ENCODE peak calls at places on chromosome 22, in five cellular contexts. J, Q, V, U and N are unnamed samples.

GRCh38 chr22:35542972-35543516 is 2.4 kb downstream of the RASD2 start:
- DNase-seq in V (no peak), Q (no peak), U (no peak), J (no peak), N (no peak)

GRCh38 chr22:35631597-35631996 is 14.5 kb upstream of the MB start:
- DNase-seq in V (no peak), U (peak), Q (no peak), J (no peak), N (no peak)

GRCh38 chr22:41603873-41604332 is 14.3 kb upstream of the PMM1 start:
- DNase-seq in U (no peak), Q (no peak), V (no peak), J (no peak), N (peak)

GRCh38 chr22:28883917-28884753 is 763 bp downstream of the ZNRF3 start:
- DNase-seq in Q (peak), V (no peak), J (no peak), U (peak), N (peak)

GRCh38 chr22:17968126-17968525 is 56.2 kb downstream of the MICAL3 start:
- DNase-seq in J (no peak), V (no peak), Q (no peak), U (no peak), N (no peak)

GRCh38 chr22:34105461-34106062 is 185.3 kb upstream of the LARGE1 start:
- DNase-seq in Q (peak), U (peak), J (no peak), V (no peak), N (peak)

GRCh38 chr22:33807465-33807864 is 112.8 kb downstream of the LARGE1 start:
- DNase-seq in U (no peak), Q (no peak), J (no peak), V (no peak), N (no peak)

GRCh38 chr22:29141078-29141688 is 64.5 kb upstream of the EMID1 start:
- DNase-seq in V (no peak), U (no peak), Q (no peak), J (no peak), N (no peak)

GRCh38 chr22:36303874-36304273 is 50.9 kb downstream of the APOL1 start:
- DNase-seq in U (no peak), V (no peak), J (no peak), Q (no peak), N (no peak)

GRCh38 chr22:41936894-41937169 is 10.1 kb downstream of the CENPM start:
- DNase-seq in J (no peak), U (no peak), V (no peak), Q (no peak), N (no peak)

GRCh38 chr22:46367707-46368191 is 32.2 kb downstream of the TRMU start:
- DNase-seq in Q (peak), V (no peak), U (peak), J (peak), N (peak)

GRCh38 chr22:49967333-49968241 is 7.0 kb downstream of the PIM3 start:
- DNase-seq in V (peak), Q (peak), U (peak), J (no peak), N (peak)

GRCh38 chr22:49575703-49576081 is 252.0 kb downstream of the BRD1 start:
- DNase-seq in J (no peak), Q (no peak), V (no peak), U (no peak), N (peak)

GRCh38 chr22:38656256-38657148 is at the start of the genes CBY1 and FAM227A:
- DNase-seq in V (peak), J (peak), Q (peak), U (peak), N (peak)

GRCh38 chr22:38148252-38148651 is 33.4 kb downstream of the PLA2G6 start:
- DNase-seq in J (no peak), V (no peak), Q (no peak), U (no peak), N (no peak)

GRCh38 chr22:48712558-48712957 is 1115.1 kb downstream of the BRD1 start:
- DNase-seq in J (no peak), U (no peak), Q (no peak), V (no peak), N (no peak)

GRCh38 chr22:23204541-23205157 is 24.3 kb downstream of the BCR start:
- DNase-seq in J (no peak), Q (peak), V (no peak), U (no peak), N (peak)

GRCh38 chr22:36725366-36726006 is 21.9 kb upstream of the CACNG2 start:
- DNase-seq in U (no peak), Q (no peak), J (no peak), V (no peak), N (no peak)

GRCh38 chr22:39176067-39176621 is 23.7 kb upstream of the CBX7 start:
- DNase-seq in J (no peak), V (no peak), Q (peak), U (no peak), N (peak)

GRCh38 chr22:18950141-18950540 is 14.0 kb upstream of the PRODH start:
- DNase-seq in V (no peak), Q (peak), J (no peak), U (no peak), N (peak)

GRCh38 chr22:41713004-41713403 is 13.7 kb downstream of the MEI1 start:
- DNase-seq in V (no peak), U (no peak), J (no peak), Q (no peak), N (no peak)

GRCh38 chr22:30310881-30311771 is 15.6 kb downstream of the TBC1D10A start:
- DNase-seq in Q (peak), J (no peak), V (peak), U (no peak), N (peak)

GRCh38 chr22:42803454-42803853 is 53.6 kb downstream of the ARFGAP3 start:
- DNase-seq in J (no peak), V (no peak), U (no peak), Q (peak), N (peak)

GRCh38 chr22:46537946-46538815 is 761 bp upstream of the CELSR1 start:
- DNase-seq in U (peak), Q (no peak), J (no peak), V (no peak), N (no peak)

GRCh38 chr22:28711820-28712777 is 29.5 kb downstream of the CHEK2 start:
- DNase-seq in J (no peak), U (no peak), V (no peak), Q (no peak), N (no peak)

GRCh38 chr22:28395920-28396447 is 283.7 kb downstream of the TTC28 start:
- DNase-seq in V (no peak), J (no peak), Q (no peak), U (no peak), N (no peak)

GRCh38 chr22:29706991-29707390 is 12.8 kb upstream of the CABP7 start:
- DNase-seq in V (no peak), U (no peak), J (no peak), Q (no peak), N (no peak)

GRCh38 chr22:49995413-49996191 is 17.0 kb downstream of the IL17REL start:
- DNase-seq in J (no peak), V (no peak), Q (no peak), U (no peak), N (no peak)

GRCh38 chr22:50710886-50711285 is 27.1 kb upstream of the ACR start:
- DNase-seq in J (no peak), Q (peak), V (no peak), U (no peak), N (peak)

GRCh38 chr22:43435851-43436535 is 24.2 kb downstream of the MPPED1 start:
- DNase-seq in Q (no peak), J (no peak), V (no peak), U (no peak), N (no peak)

GRCh38 chr22:31871475-31871874 is 72.9 kb upstream of the YWHAH start:
- DNase-seq in U (no peak), V (no peak), J (no peak), Q (no peak), N (no peak)

GRCh38 chr22:41302016-41302767 is 867 bp downstream of the ZC3H7B start:
- DNase-seq in U (peak), V (no peak), J (no peak), Q (no peak), N (no peak)

GRCh38 chr22:45458532-45458931 is 44.2 kb upstream of the FBLN1 start:
- DNase-seq in J (no peak), U (no peak), V (no peak), Q (no peak), N (no peak)

GRCh38 chr22:22945195-22945594 is 57.6 kb downstream of the IGLL5 start:
- DNase-seq in J (no peak), Q (no peak), V (no peak), U (no peak), N (no peak)

GRCh38 chr22:44408227-44409192 is 89.5 kb downstream of the RTL6 start:
- DNase-seq in V (no peak), Q (no peak), J (no peak), U (no peak), N (peak)

GRCh38 chr22:33883961-33884808 is 36.1 kb downstream of the LARGE1 start:
- DNase-seq in Q (peak), U (no peak), J (no peak), V (no peak), N (peak)

GRCh38 chr22:45602824-45603301 is 68.8 kb upstream of the ATXN10 start:
- DNase-seq in V (no peak), Q (no peak), U (no peak), J (no peak), N (no peak)